ENCODE peak calls at places on chromosomes 7 and 10, in nine cellular contexts. H is heart right ventricle, S is cardiac muscle cell, O is HCT116, M is left ventricle myocardium inferior, X is tibial nerve, A is HL-60, Q is breast epithelium, L is foreskin keratinocyte. N is an unnamed sample.

GRCh38 chr7:28759373-28760013 is 198.6 kb downstream of the TRIL start:
- DNase-seq in H (no peak), S (no peak), O (no peak), M (no peak), X (no peak), A (no peak), Q (no peak), L (no peak), N (no peak)

GRCh38 chr7:148142660-148143248 is 447.8 kb upstream of the C7orf33 start:
- DNase-seq in H (peak), S (peak), O (peak), M (no peak), X (no peak), A (peak), Q (no peak), L (peak), N (no peak)

GRCh38 chr10:61454541-61454940 is 1.4 kb upstream of the TMEM26 start:
- DNase-seq in H (no peak), S (no peak), O (no peak), M (no peak), X (no peak), A (no peak), Q (no peak), L (no peak), N (no peak)

GRCh38 chr7:142347091-142347490 is 89.2 kb upstream of the PRSS58 start:
- DNase-seq in H (no peak), S (no peak), O (no peak), M (no peak), X (no peak), A (no peak), Q (no peak), L (no peak), N (no peak)

GRCh38 chr7:38660427-38661099 is 29.4 kb upstream of the AMPH start:
- DNase-seq in H (no peak), S (peak), O (peak), M (no peak), X (no peak), A (peak), Q (no peak), L (no peak), N (no peak)

GRCh38 chr7:830069-830468 is 2.2 kb upstream of the SUN1 start:
- DNase-seq in H (no peak), S (no peak), O (no peak), M (no peak), X (no peak), A (no peak), Q (no peak), L (no peak), N (no peak)

GRCh38 chr10:132834891-132835847 is 49.2 kb upstream of the NKX6-2 start:
- DNase-seq in H (no peak), S (no peak), O (no peak), M (no peak), X (no peak), A (no peak), Q (peak), L (no peak), N (no peak)

GRCh38 chr7:102317231-102318059 is 30.8 kb downstream of the SH2B2 start:
- DNase-seq in H (no peak), S (no peak), O (no peak), M (no peak), X (no peak), A (no peak), Q (no peak), L (no peak), N (no peak)

GRCh38 chr7:151608031-151608551 is 88.4 kb upstream of the RHEB start:
- DNase-seq in H (no peak), S (no peak), O (peak), M (no peak), X (no peak), A (no peak), Q (no peak), L (peak), N (no peak)

GRCh38 chr10:62058896-62059423 is 157.5 kb downstream of the ARID5B start:
- DNase-seq in H (no peak), S (no peak), O (no peak), M (no peak), X (no peak), A (no peak), Q (no peak), L (no peak), N (no peak)

GRCh38 chr10:118721005-118721876 is 33.5 kb downstream of the CACUL1 start:
- DNase-seq in H (peak), S (peak), O (peak), M (no peak), X (peak), A (peak), Q (no peak), L (no peak), N (no peak)

GRCh38 chr7:77157446-77157845 is 35.0 kb downstream of the CCDC146 start:
- DNase-seq in H (no peak), S (peak), O (no peak), M (no peak), X (no peak), A (peak), Q (no peak), L (peak), N (no peak)
- H3K27ac ChIP-seq in H (no peak), S (no peak), O (no peak), M (no peak), X (no peak), A (peak), Q (peak), L (no peak), N (no peak)

DNA sequence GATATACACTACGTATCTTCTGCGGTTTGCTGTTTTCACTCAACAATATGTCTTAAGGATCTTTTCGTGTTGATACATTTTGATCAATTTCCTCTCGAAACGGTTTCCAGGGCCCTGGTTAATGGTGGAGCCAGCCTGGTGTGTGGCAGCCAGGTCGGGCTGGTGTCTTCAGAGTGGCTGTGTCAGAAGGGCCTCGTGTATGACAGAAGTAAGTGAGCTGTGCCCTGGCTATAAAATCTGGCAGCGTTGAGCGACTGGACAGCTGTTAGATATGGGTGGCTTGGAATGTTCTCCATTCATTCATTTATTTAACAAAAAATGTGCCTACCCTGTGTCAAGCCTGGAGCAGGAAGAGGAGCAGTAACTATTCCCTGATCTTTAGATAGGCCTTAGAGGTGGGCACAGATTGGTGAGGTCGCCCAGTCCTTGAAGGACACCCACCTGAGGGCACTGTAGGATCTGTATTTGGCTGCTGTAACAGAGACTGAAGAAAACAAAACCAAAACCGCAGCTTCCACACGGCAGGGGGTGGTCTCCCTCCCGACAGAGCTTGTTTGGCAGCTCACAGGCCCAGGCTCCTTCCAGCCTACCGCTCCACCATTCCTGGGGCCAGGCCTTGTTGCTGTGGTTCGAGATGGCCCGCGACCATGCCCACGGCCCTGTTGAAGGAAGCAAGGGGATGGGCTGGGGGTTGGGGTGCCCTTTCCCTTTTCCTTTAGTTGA is 30.3 kb downstream of the ZNF783 start:
- DNase-seq in H (no peak), S (peak), O (no peak), M (no peak), X (no peak), A (no peak), Q (no peak), L (no peak), N (no peak)
- TF ChIP-seq CTCF in H (no peak), S (no peak), O (no peak), M (no peak), X (no peak), A (no peak), Q (no peak), L (no peak), N (no peak)

DNA sequence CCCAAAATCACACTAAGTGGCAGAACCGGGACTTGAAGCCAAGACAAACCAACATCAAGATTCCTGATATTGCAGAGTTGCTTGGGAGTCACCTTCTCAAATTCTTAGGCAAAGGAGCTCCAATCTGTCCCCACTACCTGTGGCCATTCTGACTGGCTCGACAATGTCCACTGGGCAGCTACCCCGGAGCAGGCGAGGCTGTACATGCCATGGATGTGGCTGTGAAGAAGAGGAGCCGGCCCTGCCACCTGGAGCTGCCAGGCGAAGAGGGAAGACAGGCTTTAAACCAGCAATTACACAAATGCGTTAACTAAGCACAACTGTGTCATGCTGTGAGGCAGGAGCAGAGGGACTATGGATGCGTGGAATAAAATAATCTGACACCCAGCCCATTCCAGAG is 18.1 kb downstream of the CAMK2G start:
- DNase-seq in H (no peak), S (no peak), O (no peak), M (no peak), X (no peak), A (no peak), Q (no peak), L (no peak), N (no peak)
- H3K27ac ChIP-seq in H (no peak), S (no peak), O (no peak), M (no peak), X (no peak), A (peak), Q (no peak), L (no peak), N (peak)

GRCh38 chr7:50404392-50404791 is 45.8 kb downstream of the FIGNL1 start:
- DNase-seq in H (no peak), S (no peak), O (no peak), M (no peak), X (no peak), A (no peak), Q (no peak), L (no peak), N (no peak)
- TF ChIP-seq CTCF in H (no peak), S (no peak), O (no peak), M (no peak), X (no peak), A (no peak), Q (no peak), L (no peak), N (no peak)

GRCh38 chr10:95561200-95562177 is at the start of gene SORBS1:
- DNase-seq in H (peak), S (peak), O (peak), M (peak), X (peak), A (peak), Q (peak), L (peak), N (peak)

GRCh38 chr10:95560288-95561199 is 627 bp downstream of the SORBS1 start:
- DNase-seq in H (peak), S (peak), O (no peak), M (peak), X (no peak), A (no peak), Q (peak), L (no peak), N (peak)

GRCh38 chr10:95564291-95564690 is 3.1 kb upstream of the SORBS1 start:
- DNase-seq in H (no peak), S (no peak), O (no peak), M (no peak), X (no peak), A (no peak), Q (no peak), L (no peak), N (no peak)

GRCh38 chr10:95559466-95559865 is 1.7 kb downstream of the SORBS1 start:
- DNase-seq in H (peak), S (no peak), O (no peak), M (no peak), X (no peak), A (no peak), Q (no peak), L (no peak), N (no peak)

DNA sequence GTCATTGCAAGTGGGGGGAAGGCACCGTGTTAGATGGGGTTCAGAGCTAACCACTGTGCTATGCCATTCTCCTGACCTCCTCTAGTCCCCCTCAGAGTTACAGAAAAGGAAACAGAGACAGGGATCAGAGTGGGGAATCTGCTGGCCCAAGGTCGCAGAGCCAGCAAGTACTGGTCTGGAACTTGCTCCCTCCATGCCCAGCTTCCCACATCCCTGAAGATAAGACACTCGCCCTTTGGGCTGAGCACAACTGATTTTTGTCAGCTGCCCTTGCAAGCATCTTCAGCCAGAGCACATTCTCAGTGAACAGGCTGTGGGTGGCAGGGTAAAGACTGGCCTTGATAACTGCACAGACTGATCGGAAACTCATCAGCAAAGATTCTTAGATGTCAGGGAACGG is 1.2 kb upstream of the SORBS1 start:
- DNase-seq in H (no peak), S (no peak), O (no peak), M (no peak), X (no peak), A (no peak), Q (no peak), L (no peak), N (no peak)
- H3K27ac ChIP-seq in H (peak), S (peak), O (no peak), M (peak), X (no peak), A (no peak), Q (no peak), L (no peak), N (no peak)

GRCh38 chr7:51369746-51370145 is 53.1 kb upstream of the COBL start:
- DNase-seq in H (no peak), S (peak), O (no peak), M (no peak), X (no peak), A (no peak), Q (no peak), L (no peak), N (no peak)

GRCh38 chr7:51367614-51367968 is 51.0 kb upstream of the COBL start:
- DNase-seq in H (no peak), S (no peak), O (no peak), M (no peak), X (no peak), A (no peak), Q (no peak), L (no peak), N (no peak)

GRCh38 chr7:51366172-51366728 is 49.6 kb upstream of the COBL start:
- DNase-seq in H (no peak), S (no peak), O (no peak), M (no peak), X (no peak), A (no peak), Q (no peak), L (no peak), N (no peak)

DNA sequence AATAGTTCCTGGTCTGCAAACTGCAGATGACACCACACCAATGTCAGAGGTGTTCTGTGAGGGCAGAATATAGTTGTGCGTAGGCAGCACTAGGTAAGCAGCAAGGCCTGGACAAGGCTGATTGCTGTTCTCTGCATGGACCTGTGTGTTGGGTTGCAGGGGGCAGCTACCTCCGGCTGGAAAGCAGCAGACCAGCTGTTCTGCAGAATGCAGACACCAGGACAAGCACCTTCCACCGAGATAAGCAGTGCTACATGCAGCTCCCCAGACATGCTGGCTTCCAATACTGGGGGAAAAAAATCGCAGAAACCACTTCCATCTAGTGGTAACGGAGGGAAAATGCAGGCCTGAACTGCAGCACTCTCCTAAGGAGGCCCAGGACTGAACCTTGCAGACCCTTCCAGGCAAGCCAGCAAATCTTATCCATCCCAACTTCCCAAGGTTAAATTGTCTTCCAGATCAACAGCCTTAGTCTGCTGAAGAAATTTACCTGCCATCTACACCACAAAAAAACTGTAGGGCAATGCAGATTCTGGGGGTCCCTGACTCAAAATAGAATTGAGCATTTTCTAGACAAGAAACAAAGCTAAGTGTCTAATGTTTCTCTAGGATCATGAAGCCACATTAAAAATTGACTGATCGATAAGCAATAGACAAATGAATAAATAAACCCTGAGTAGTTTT is 50.5 kb upstream of the COBL start:
- DNase-seq in H (peak), S (peak), O (no peak), M (no peak), X (no peak), A (peak), Q (no peak), L (no peak), N (peak)
- TF ChIP-seq CTCF in H (peak), S (peak), O (peak), M (peak), X (peak), A (peak), Q (peak), L (peak), N (peak)

GRCh38 chr10:5943536-5943935 is 33.8 kb downstream of the IL15RA start:
- DNase-seq in H (peak), S (peak), O (no peak), M (peak), X (no peak), A (no peak), Q (no peak), L (no peak), N (no peak)

GRCh38 chr10:5946786-5947185 is 30.6 kb downstream of the IL15RA start:
- DNase-seq in H (no peak), S (no peak), O (no peak), M (no peak), X (no peak), A (no peak), Q (no peak), L (no peak), N (no peak)

GRCh38 chr10:5945561-5946418 is 31.6 kb downstream of the IL15RA start:
- DNase-seq in H (peak), S (peak), O (no peak), M (peak), X (no peak), A (peak), Q (no peak), L (no peak), N (no peak)

GRCh38 chr10:5944389-5945202 is 32.7 kb downstream of the IL15RA start:
- DNase-seq in H (peak), S (peak), O (peak), M (peak), X (peak), A (no peak), Q (peak), L (peak), N (peak)

GRCh38 chr10:5945203-5945534 is 32.2 kb downstream of the IL15RA start:
- DNase-seq in H (peak), S (no peak), O (no peak), M (no peak), X (no peak), A (no peak), Q (no peak), L (no peak), N (no peak)
- H3K27ac ChIP-seq in H (peak), S (no peak), O (no peak), M (peak), X (no peak), A (no peak), Q (peak), L (no peak), N (peak)

DNA sequence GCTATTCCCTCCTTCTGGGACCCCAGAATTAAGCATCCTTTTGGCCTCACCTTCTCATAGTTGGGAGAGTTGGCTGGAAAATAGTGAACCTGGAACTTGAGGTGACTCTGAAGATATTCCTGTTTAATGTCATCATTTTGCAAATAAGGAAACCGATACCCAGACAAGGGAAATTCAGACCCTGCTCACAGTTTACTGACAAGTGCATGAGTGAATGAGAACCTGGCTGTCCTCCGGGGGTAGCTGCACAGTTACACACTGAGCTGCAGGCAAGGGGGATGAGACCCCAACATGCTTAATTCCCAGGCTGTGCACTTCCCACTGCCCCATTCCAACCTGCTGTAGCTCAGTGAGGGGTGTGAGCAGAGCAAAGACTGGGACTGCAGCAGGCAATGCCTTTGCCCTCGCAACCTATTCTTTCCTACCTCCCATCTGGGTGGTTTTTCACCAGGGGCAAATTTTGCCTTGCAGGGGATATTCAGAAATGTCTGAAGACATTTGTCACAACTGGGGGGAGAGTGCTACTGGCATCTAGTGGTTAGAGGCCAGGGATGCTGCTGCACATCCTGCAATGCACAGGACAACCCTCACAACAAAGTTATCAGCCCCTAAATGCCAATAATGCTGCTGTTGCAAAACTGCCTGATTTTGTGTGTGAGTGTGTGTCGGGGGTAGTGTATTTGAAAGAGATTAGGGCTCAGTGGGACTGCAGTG is 136.2 kb downstream of the SORCS3 start:
- DNase-seq in H (no peak), S (no peak), O (no peak), M (no peak), X (no peak), A (no peak), Q (no peak), L (no peak), N (no peak)
- TF ChIP-seq CTCF in H (peak), S (no peak), O (no peak), M (peak), X (peak), A (no peak), Q (no peak), L (no peak), N (peak)

N was measured in dorsolateral prefrontal cortex.